ENCODE peak calls at places on chromosomes 3 and 15, in four cellular contexts. H is GM23248, J is hepatocyte, V is PC-9. Y is an unnamed sample. For H3K4me1, the result is how much of the 10 kb centered on the place peaks cover.

GRCh38 chr3:50299638-50299928 is 378 bp upstream of the HYAL3 start:
- DNase-seq in V (no peak), H (no peak), J (no peak), Y (no peak)

GRCh38 chr3:186121968-186122367 is 13.1 kb upstream of the ETV5 start:
- DNase-seq in V (peak), H (no peak), J (no peak), Y (peak)

GRCh38 chr3:146159616-146160232 is 1.3 kb downstream of the PLOD2 start:
- DNase-seq in H (no peak), J (no peak), V (no peak), Y (no peak)

GRCh38 chr3:134327594-134327975 is 46.7 kb downstream of the AMOTL2 start:
- DNase-seq in H (peak), V (peak), J (no peak), Y (no peak)

GRCh38 chr3:23915537-23916108 is 1.2 kb downstream of the NKIRAS1 start:
- DNase-seq in V (no peak), J (peak), H (peak), Y (no peak)

GRCh38 chr3:8500966-8501365 is 657 bp upstream of the LMCD1 start:
- DNase-seq in J (no peak), H (no peak), V (no peak), Y (no peak)

GRCh38 chr15:96070636-96071035 is 259.9 kb upstream of the NR2F2 start:
- DNase-seq in J (no peak), H (peak), V (peak), Y (no peak)

GRCh38 chr3:23826382-23827061 is 20.8 kb downstream of the UBE2E1 start:
- DNase-seq in V (no peak), H (no peak), J (no peak), Y (no peak)

GRCh38 chr3:181533811-181534210 is 177.9 kb upstream of the SOX2 start:
- DNase-seq in V (no peak), J (no peak), H (no peak), Y (no peak)

GRCh38 chr15:24862726-24863521 is 91.9 kb upstream of the SNRPN start:
- DNase-seq in H (no peak), J (no peak), V (no peak), Y (no peak)

GRCh38 chr15:75843618-75844610 is 667 bp downstream of the UBE2Q2 start:
- DNase-seq in H (peak), V (peak), J (peak), Y (no peak)

GRCh38 chr15:31440754-31441298 is 114.2 kb downstream of the KLF13 start:
- DNase-seq in H (peak), V (no peak), J (peak), Y (no peak)

GRCh38 chr15:66394472-66394871 is 7.8 kb downstream of the MAP2K1 start:
- DNase-seq in V (no peak), H (no peak), J (no peak), Y (no peak)

GRCh38 chr15:66399276-66399675 is 12.6 kb downstream of the MAP2K1 start:
- DNase-seq in V (no peak), H (no peak), J (no peak), Y (no peak)

GRCh38 chr15:66389859-66390382 is 3.2 kb downstream of the MAP2K1 start:
- DNase-seq in H (peak), V (no peak), J (no peak), Y (no peak)

GRCh38 chr15:66390670-66391069 is 4.0 kb downstream of the MAP2K1 start:
- DNase-seq in J (no peak), H (no peak), V (no peak), Y (peak)

GRCh38 chr15:66394912-66395311 is 8.2 kb downstream of the MAP2K1 start:
- DNase-seq in V (no peak), J (no peak), H (no peak), Y (no peak)
- H3K4me1 ChIP-seq in V (under half), J (under half), H (under half), Y (under half)

GRCh38 chr15:79089890-79090486 is 592 bp downstream of the RASGRF1 start:
- DNase-seq in J (no peak), H (no peak), V (no peak), Y (no peak)
- TF ChIP-seq EZH2 in J (peak), H (peak), V (no peak), Y (peak)

GRCh38 chr3:43970920-43971319 is 270.8 kb upstream of the TOPAZ1 start:
- DNase-seq in H (no peak), J (no peak), V (no peak), Y (no peak)
- H2AFZ ChIP-seq in H (no peak), J (no peak), V (no peak), Y (no peak)

GRCh38 chr15:98894312-98894711 is 113.3 kb downstream of the PGPEP1L start:
- DNase-seq in J (no peak), V (no peak), H (no peak), Y (no peak)
- H3K4me1 ChIP-seq in J (under half), V (half or more), H (half or more), Y (half or more)

DNA sequence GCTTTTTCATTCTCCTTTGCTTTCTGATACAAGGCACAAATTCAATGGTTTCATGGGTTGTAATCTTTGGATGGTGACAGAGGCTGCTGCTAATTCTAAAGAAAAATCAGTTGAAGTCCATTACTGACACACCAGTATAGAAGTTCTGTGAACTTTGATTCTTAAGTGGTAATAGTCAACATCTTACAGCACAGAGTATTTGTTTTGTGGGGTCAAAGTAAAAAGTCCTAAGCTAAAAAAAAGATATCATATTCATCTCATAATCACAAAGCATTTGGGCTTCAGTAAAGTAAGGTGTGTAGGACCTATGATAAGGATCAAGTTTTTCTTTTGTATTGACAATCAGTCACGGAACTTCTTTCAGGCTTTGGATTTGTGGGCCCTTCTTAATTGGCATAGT is 1.1 kb downstream of the ASTE1 start:
- DNase-seq in V (no peak), J (no peak), H (no peak), Y (no peak)
- TF ChIP-seq EZH2 in V (no peak), J (no peak), H (no peak), Y (no peak)